ENCODE peak calls at places on chromosomes 11 and 22, in nine cellular contexts. L is stomach; T is HT1080; X is stimulated activated CD4-positive, alpha-beta T cell treated with anti-CD3 and anti-CD28 coated beads, TNF-alpha, amount 100 ng/mL, for 48 hours; K is right atrium auricular region; C is astrocyte of the spinal cord; G is stromal cell of bone marrow; W is lung; I is ACHN. B is an unnamed sample.

GRCh38 chr11:64745523-64746328 is 1.8 kb upstream of the RASGRP2 start:
- DNase-seq in L (peak; percentile 58), T (no peak), X (no peak), K (peak; percentile 92), C (peak; percentile 56), G (peak; percentile 13), W (peak; percentile 80), I (peak; percentile 78), B (peak; percentile 10)

GRCh38 chr11:44319552-44320288 is 9.8 kb upstream of the ALX4 start:
- DNase-seq in L (no peak), T (no peak), X (no peak), K (no peak), C (no peak), G (no peak), W (no peak), I (peak; percentile 39), B (no peak)

GRCh38 chr11:112555491-112556364 is 295.1 kb upstream of the PLET1 start:
- DNase-seq in L (peak; percentile 77), T (peak; percentile 50), X (peak; percentile 43), K (peak; percentile 64), C (peak; percentile 8), G (no peak), W (peak; percentile 63), I (peak; percentile 29), B (peak; percentile 12)

GRCh38 chr22:26751217-26751616 is 93.8 kb downstream of the MIAT start:
- DNase-seq in L (no peak), T (no peak), X (no peak), K (no peak), C (peak; percentile 22), G (no peak), W (no peak), I (no peak), B (peak; percentile 66)

GRCh38 chr22:20588092-20588842 is 80.9 kb downstream of the MED15 start:
- DNase-seq in L (no peak), T (no peak), X (no peak), K (no peak), C (no peak), G (no peak), W (no peak), I (no peak), B (no peak)

GRCh38 chr11:47510231-47510630 is 42.7 kb downstream of the CELF1 start:
- DNase-seq in L (no peak), T (peak; percentile 45), X (no peak), K (no peak), C (no peak), G (no peak), W (no peak), I (no peak), B (no peak)

GRCh38 chr11:78256962-78257361 is 68.2 kb downstream of the USP35 start:
- DNase-seq in L (peak; percentile 86), T (peak; percentile 66), X (no peak), K (peak; percentile 97), C (peak; percentile 71), G (peak; percentile 90), W (peak; percentile 87), I (no peak), B (no peak)

GRCh38 chr22:42387631-42388030 is 44.6 kb downstream of the NFAM1 start:
- DNase-seq in L (no peak), T (no peak), X (no peak), K (no peak), C (no peak), G (no peak), W (no peak), I (no peak), B (no peak)

GRCh38 chr11:126417463-126417862 is 62.0 kb downstream of the ST3GAL4 start:
- DNase-seq in L (no peak), T (no peak), X (no peak), K (no peak), C (no peak), G (no peak), W (no peak), I (no peak), B (no peak)

GRCh38 chr11:128701086-128701485 is 7.2 kb downstream of the FLI1 start:
- DNase-seq in L (no peak), T (peak; percentile 56), X (no peak), K (peak; percentile 40), C (no peak), G (peak; percentile 47), W (no peak), I (no peak), B (no peak)

GRCh38 chr22:24994070-24994763 is 41.7 kb downstream of the KIAA1671 start:
- DNase-seq in L (peak; percentile 58), T (peak; percentile 88), X (peak; percentile 54), K (no peak), C (peak; percentile 46), G (peak; percentile 76), W (no peak), I (peak; percentile 44), B (no peak)

GRCh38 chr22:49398115-49398514 is 429.6 kb downstream of the BRD1 start:
- DNase-seq in L (no peak), T (no peak), X (no peak), K (peak; percentile 32), C (no peak), G (no peak), W (peak; percentile 24), I (no peak), B (no peak)

GRCh38 chr22:27485842-27486241 is 315.7 kb downstream of the MN1 start:
- DNase-seq in L (no peak), T (no peak), X (no peak), K (no peak), C (no peak), G (no peak), W (no peak), I (no peak), B (no peak)

GRCh38 chr11:69377953-69378302 is 84.0 kb downstream of the MYEOV start:
- DNase-seq in L (no peak), T (no peak), X (no peak), K (no peak), C (no peak), G (no peak), W (no peak), I (no peak), B (no peak)

GRCh38 chr22:29635734-29636357 is 32.4 kb downstream of the NF2 start:
- DNase-seq in L (no peak), T (peak; percentile 56), X (no peak), K (no peak), C (peak; percentile 72), G (no peak), W (no peak), I (peak; percentile 67), B (peak; percentile 42)

GRCh38 chr11:44010789-44011251 is 37.0 kb upstream of the ACCSL start:
- DNase-seq in L (no peak), T (no peak), X (no peak), K (peak; percentile 26), C (no peak), G (peak; percentile 70), W (no peak), I (no peak), B (no peak)

GRCh38 chr11:119749006-119749565 is 20.1 kb upstream of the NECTIN1 start:
- DNase-seq in L (no peak), T (no peak), X (no peak), K (no peak), C (no peak), G (no peak), W (no peak), I (no peak), B (no peak)

GRCh38 chr22:39414886-39415285 is 15.3 kb downstream of the TAB1 start:
- DNase-seq in L (no peak), T (no peak), X (no peak), K (no peak), C (no peak), G (no peak), W (no peak), I (no peak), B (no peak)

GRCh38 chr11:1819115-1819514 is 15.7 kb upstream of the SYT8 start:
- DNase-seq in L (no peak), T (no peak), X (no peak), K (no peak), C (no peak), G (no peak), W (no peak), I (no peak), B (no peak)

GRCh38 chr22:19974935-19975706 is 33.5 kb upstream of the TXNRD2 start:
- DNase-seq in L (no peak), T (peak; percentile 81), X (no peak), K (no peak), C (no peak), G (no peak), W (no peak), I (no peak), B (no peak)

GRCh38 chr11:100791103-100791502 is 104.0 kb downstream of the ARHGAP42 start:
- DNase-seq in L (no peak), T (no peak), X (no peak), K (no peak), C (no peak), G (no peak), W (no peak), I (no peak), B (no peak)

GRCh38 chr22:49232319-49233067 is 595.2 kb downstream of the BRD1 start:
- DNase-seq in L (no peak), T (no peak), X (no peak), K (peak; percentile 52), C (no peak), G (no peak), W (peak; percentile 17), I (no peak), B (no peak)

GRCh38 chr11:126988655-126989054 is 11.9 kb downstream of the KIRREL3 start:
- DNase-seq in L (no peak), T (no peak), X (no peak), K (no peak), C (no peak), G (no peak), W (no peak), I (no peak), B (no peak)

GRCh38 chr22:43213066-43213465 is 26.1 kb upstream of the TTLL12 start:
- DNase-seq in L (no peak), T (no peak), X (no peak), K (no peak), C (no peak), G (no peak), W (no peak), I (no peak), B (no peak)

GRCh38 chr22:19707347-19708322 is 6.7 kb upstream of the SEPTIN5 start:
- DNase-seq in L (no peak), T (no peak), X (no peak), K (no peak), C (no peak), G (no peak), W (no peak), I (no peak), B (no peak)

GRCh38 chr22:24433868-24434471 is 6.6 kb downstream of the ADORA2A start:
- DNase-seq in L (no peak), T (peak; percentile 63), X (no peak), K (no peak), C (peak; percentile 25), G (peak; percentile 35), W (no peak), I (no peak), B (no peak)

GRCh38 chr11:119100246-119100959 is 1.2 kb downstream of the DPAGT1 start:
- DNase-seq in L (no peak), T (peak; percentile 67), X (no peak), K (no peak), C (peak; percentile 47), G (peak; percentile 26), W (no peak), I (peak; percentile 52), B (no peak)

GRCh38 chr22:32706149-32706548 is 95.4 kb upstream of the TIMP3 start:
- DNase-seq in L (no peak), T (no peak), X (no peak), K (no peak), C (no peak), G (no peak), W (no peak), I (peak; percentile 7), B (no peak)

GRCh38 chr11:22792497-22792896 is 37.1 kb downstream of the SVIP start:
- DNase-seq in L (no peak), T (peak; percentile 91), X (no peak), K (no peak), C (peak; percentile 62), G (peak; percentile 55), W (no peak), I (no peak), B (peak; percentile 34)

GRCh38 chr11:72405009-72405408 is 29.3 kb downstream of the CLPB start:
- DNase-seq in L (no peak), T (no peak), X (no peak), K (peak; percentile 50), C (no peak), G (no peak), W (no peak), I (no peak), B (no peak)

GRCh38 chr22:20013382-20013871 is 3.2 kb downstream of the ARVCF start:
- DNase-seq in L (peak; percentile 51), T (peak; percentile 57), X (no peak), K (no peak), C (peak; percentile 60), G (no peak), W (peak; percentile 51), I (peak; percentile 17), B (no peak)

B was measured in kidney epithelial cell.